ENCODE peak calls at places on chromosome X, in five cellular contexts. S is HepG2, D is GM12878, N is K562, Y is H1. R is an unnamed sample.
A peak's percentile ranks its signal among the peaks of the same experiment; 100 is the strongest.

GRCh38 chrX:6813836-6814370 is 279.0 kb upstream of the VCX3A start:
- DNase-seq in S (no peak), D (no peak), N (no peak), Y (peak; percentile 48), R (peak; percentile 27)

GRCh38 chrX:15465347-15465746 is 27.8 kb downstream of the PIR start:
- DNase-seq in S (no peak), D (peak; percentile 16), N (no peak), Y (no peak), R (no peak)

GRCh38 chrX:40105791-40106676 is 8.3 kb upstream of the BCOR start:
- DNase-seq in S (no peak), D (no peak), N (peak; percentile 68), Y (peak; percentile 70), R (peak; percentile 57)

GRCh38 chrX:33210156-33210555 is 1.2 kb downstream of the DMD start:
- DNase-seq in S (no peak), D (no peak), N (no peak), Y (no peak), R (no peak)

GRCh38 chrX:110241816-110242215 is 76.1 kb downstream of the AMMECR1 start:
- DNase-seq in S (no peak), D (no peak), N (no peak), Y (no peak), R (no peak)

GRCh38 chrX:43750248-43750676 is 94.2 kb downstream of the MAOA start:
- DNase-seq in S (peak; percentile 57), D (no peak), N (peak; percentile 41), Y (peak; percentile 43), R (peak; percentile 33)

GRCh38 chrX:38293741-38294140 is 33.6 kb downstream of the RPGR start:
- DNase-seq in S (no peak), D (no peak), N (no peak), Y (no peak), R (no peak)

GRCh38 chrX:19007011-19007410 is 23.1 kb upstream of the PHKA2 start:
- DNase-seq in S (no peak), D (no peak), N (no peak), Y (no peak), R (no peak)

GRCh38 chrX:152632445-152633097 is 5.1 kb upstream of the GABRQ start:
- DNase-seq in S (peak; percentile 8), D (no peak), N (peak; percentile 25), Y (peak; percentile 80), R (peak; percentile 62)

GRCh38 chrX:13000311-13000811 is 25.5 kb downstream of the TMSB4X start:
- DNase-seq in S (no peak), D (peak; percentile 90), N (no peak), Y (no peak), R (no peak)

GRCh38 chrX:17559728-17560379 is 177.4 kb upstream of the SCML1 start:
- DNase-seq in S (no peak), D (no peak), N (no peak), Y (no peak), R (no peak)

GRCh38 chrX:107747596-107748161 is 27.9 kb downstream of the TSC22D3 start:
- DNase-seq in S (no peak), D (no peak), N (no peak), Y (no peak), R (no peak)

GRCh38 chrX:22378296-22378695 is 105.6 kb downstream of the CBLL2 start:
- DNase-seq in S (no peak), D (no peak), N (no peak), Y (no peak), R (no peak)

GRCh38 chrX:144006811-144007210 is 122.9 kb downstream of the UBE2NL start:
- DNase-seq in S (no peak), D (no peak), N (no peak), Y (no peak), R (no peak)

GRCh38 chrX:118271770-118272169 is 74.1 kb upstream of the WDR44 start:
- DNase-seq in S (no peak), D (no peak), N (peak; percentile 13), Y (no peak), R (no peak)

GRCh38 chrX:55135171-55135570 is 46.4 kb downstream of the PAGE2 start:
- DNase-seq in S (peak; percentile 39), D (no peak), N (peak; percentile 26), Y (peak; percentile 39), R (peak; percentile 24)

GRCh38 chrX:67725471-67725870 is 181.7 kb downstream of the AR start:
- DNase-seq in S (no peak), D (no peak), N (no peak), Y (no peak), R (no peak)

GRCh38 chrX:71542825-71543224 is 9.9 kb downstream of the OGT start:
- DNase-seq in S (no peak), D (no peak), N (no peak), Y (no peak), R (no peak)

GRCh38 chrX:31392541-31392940 is 320.7 kb upstream of the FTHL17 start:
- DNase-seq in S (no peak), D (no peak), N (no peak), Y (no peak), R (no peak)

GRCh38 chrX:111151764-111152163 is 55.8 kb downstream of the PAK3 start:
- DNase-seq in S (no peak), D (no peak), N (no peak), Y (no peak), R (no peak)

GRCh38 chrX:119759333-119759766 is 962 bp downstream of the SOWAHD start:
- DNase-seq in S (no peak), D (no peak), N (no peak), Y (peak; percentile 48), R (peak; percentile 16)

GRCh38 chrX:65581661-65582339 is 47.2 kb upstream of the LAS1L start:
- DNase-seq in S (peak; percentile 26), D (no peak), N (peak; percentile 59), Y (peak; percentile 58), R (peak; percentile 45)

GRCh38 chrX:153900806-153901752 is 3.4 kb upstream of the AVPR2 start:
- DNase-seq in S (no peak), D (peak; percentile 55), N (peak; percentile 76), Y (no peak), R (no peak)

GRCh38 chrX:9942086-9942485 is 25.1 kb upstream of the CLDN34 start:
- DNase-seq in S (no peak), D (peak; percentile 69), N (no peak), Y (no peak), R (no peak)

GRCh38 chrX:153395613-153396319 is 5.4 kb downstream of the PNMA6E start:
- DNase-seq in S (no peak), D (no peak), N (no peak), Y (no peak), R (no peak)

GRCh38 chrX:2397648-2398340 is 103.0 kb downstream of the DHRSX start:
- DNase-seq in S (no peak), D (no peak), N (no peak), Y (no peak), R (no peak)
- TF ChIP-seq ATF2 in S (no peak), D (no peak), N (no peak), Y (no peak), R (no peak)

GRCh38 chrX:74419861-74420193 is 1.5 kb upstream of the SLC16A2 start:
- DNase-seq in S (no peak), D (no peak), N (no peak), Y (no peak), R (no peak)
- TF ChIP-seq ATF2 in S (no peak), D (no peak), N (no peak), Y (no peak), R (no peak)

DNA sequence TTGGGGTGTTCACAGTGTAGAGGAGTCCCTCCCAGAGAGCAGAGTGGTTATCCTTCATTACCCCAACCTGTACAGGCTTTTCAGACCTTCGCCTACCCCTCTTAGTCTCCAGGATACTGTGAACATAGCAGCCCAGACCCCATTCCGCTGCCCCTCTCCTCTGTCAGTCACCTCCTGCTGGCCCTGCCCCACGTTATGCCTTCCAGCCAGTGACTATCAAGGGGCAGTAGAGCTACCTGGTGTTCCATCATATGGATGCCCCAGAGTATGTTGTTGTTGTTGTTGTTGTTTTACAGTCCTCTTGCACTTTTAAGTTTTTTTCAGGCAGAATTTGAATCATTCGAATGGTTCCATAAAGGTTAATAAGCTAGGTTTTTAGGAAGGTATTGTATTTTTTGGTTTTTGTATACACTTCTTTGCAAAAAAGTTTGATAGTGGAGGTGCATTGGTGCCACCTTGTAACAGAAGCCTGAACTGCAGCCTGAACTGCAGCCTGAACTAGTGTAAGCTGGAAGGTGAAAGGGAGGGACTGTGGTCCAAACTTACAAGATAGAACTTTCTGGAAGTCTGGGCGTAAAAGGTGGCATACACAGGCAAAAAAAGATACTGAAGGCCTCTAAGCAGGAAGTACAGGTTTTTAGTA is 101.4 kb upstream of the RAB40AL start:
- DNase-seq in S (peak; percentile 1), D (no peak), N (no peak), Y (peak; percentile 44), R (peak; percentile 33)
- TF ChIP-seq ATF2 in S (no peak), D (no peak), N (no peak), Y (no peak), R (no peak)

GRCh38 chrX:46994096-46994495 is 81.9 kb downstream of the JADE3 start:
- DNase-seq in S (no peak), D (no peak), N (no peak), Y (no peak), R (no peak)
- TF ChIP-seq ATF2 in S (no peak), D (no peak), N (no peak), Y (no peak), R (no peak)

DNA sequence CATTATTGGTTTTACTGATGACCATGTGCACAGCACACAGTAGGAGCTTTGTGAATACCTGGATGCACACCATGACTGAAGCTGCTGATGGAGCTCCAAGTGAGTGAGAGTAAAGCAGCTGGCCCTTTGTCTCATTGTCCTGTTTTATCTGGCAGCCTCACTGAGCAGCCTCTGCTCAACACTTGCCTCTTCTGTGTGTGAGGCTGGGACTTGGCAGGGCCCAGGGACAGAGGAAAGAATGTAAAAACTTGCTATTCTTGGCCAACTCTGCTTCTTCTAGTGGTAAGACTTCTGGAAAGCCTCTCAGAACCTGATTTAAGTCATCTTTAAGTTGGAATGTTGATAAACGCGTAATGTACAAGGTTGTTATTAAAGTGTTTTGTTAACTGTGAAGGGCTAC is 61.4 kb downstream of the BEX1 start:
- DNase-seq in S (no peak), D (no peak), N (no peak), Y (no peak), R (no peak)
- TF ChIP-seq ATF2 in S (no peak), D (no peak), N (no peak), Y (no peak), R (no peak)

DNA sequence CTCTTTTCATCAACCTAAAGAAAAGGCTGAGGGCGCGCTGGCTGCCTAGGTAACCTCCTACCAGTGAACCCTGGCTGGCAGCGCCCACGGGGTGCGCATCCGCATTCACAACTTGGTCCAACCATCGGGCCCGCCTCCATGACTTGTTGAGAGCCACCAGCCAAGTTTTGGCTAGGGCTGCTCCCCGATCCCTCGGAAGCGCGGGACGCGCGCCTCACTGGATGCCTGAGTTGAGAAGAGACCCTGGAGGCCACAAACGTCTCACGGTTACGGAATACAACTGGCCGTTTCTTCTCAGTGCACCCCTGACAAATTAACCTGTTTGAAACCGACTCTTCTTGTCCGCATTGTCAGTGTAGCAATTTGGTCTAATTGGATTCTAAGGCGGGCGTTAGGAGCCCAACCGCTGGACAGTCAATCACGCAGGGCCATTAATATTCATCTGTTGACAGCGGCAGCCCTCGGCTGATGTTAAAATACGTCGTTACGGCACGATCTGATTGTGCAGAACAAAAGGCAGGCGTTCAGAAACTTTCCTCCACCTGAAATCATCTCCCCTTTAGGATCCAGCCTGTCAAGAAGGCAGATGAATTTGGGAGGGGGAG is 1.3 kb downstream of the GPC3 start:
- DNase-seq in S (no peak), D (no peak), N (no peak), Y (peak; percentile 55), R (peak; percentile 34)
- TF ChIP-seq ATF2 in S (no peak), D (no peak), N (no peak), Y (no peak), R (no peak)

R was measured in WTC11.